ENCODE peak calls at places on chromosomes 7 and 10, in four cellular contexts. J is GM13977, N is left lung, I is cardiac muscle cell. H is an unnamed sample.

GRCh38 chr10:1360011-1360580 is 303.9 kb downstream of the WDR37 start:
- DNase-seq in J (no peak), N (no peak), I (no peak), H (no peak)

GRCh38 chr10:1610986-1611770 is 126.1 kb downstream of the ADARB2 start:
- DNase-seq in J (no peak), N (no peak), I (no peak), H (no peak)

GRCh38 chr10:15630353-15630752 is 89.4 kb downstream of the ITGA8 start:
- DNase-seq in J (no peak), N (no peak), I (no peak), H (no peak)

GRCh38 chr10:122127943-122128342 is 139.0 kb downstream of the TACC2 start:
- DNase-seq in J (no peak), N (no peak), I (peak), H (peak)

GRCh38 chr7:51238981-51239495 is 77.6 kb downstream of the COBL start:
- DNase-seq in J (no peak), N (no peak), I (no peak), H (no peak)

GRCh38 chr7:149855368-149856305 is 17.5 kb downstream of the ZNF862 start:
- DNase-seq in J (no peak), N (no peak), I (peak), H (no peak)

GRCh38 chr7:140316165-140316661 is 82.1 kb downstream of the SLC37A3 start:
- DNase-seq in J (no peak), N (peak), I (no peak), H (no peak)

GRCh38 chr10:16910795-16911164 is 93.6 kb upstream of the RSU1 start:
- DNase-seq in J (no peak), N (no peak), I (no peak), H (no peak)

GRCh38 chr7:108211382-108212201 is 81.4 kb upstream of the LAMB4 start:
- DNase-seq in J (no peak), N (no peak), I (no peak), H (peak)

GRCh38 chr7:140314571-140315480 is 83.5 kb downstream of the SLC37A3 start:
- DNase-seq in J (no peak), N (no peak), I (no peak), H (no peak)

GRCh38 chr7:116702046-116702445 is 30.1 kb downstream of the MET start:
- DNase-seq in J (no peak), N (no peak), I (no peak), H (no peak)

GRCh38 chr10:5523796-5524574 is 776 bp upstream of the CALML3 start:
- DNase-seq in J (no peak), N (no peak), I (no peak), H (no peak)

GRCh38 chr7:100946111-100946510 is 3.2 kb upstream of the MUC3A start:
- DNase-seq in J (no peak), N (no peak), I (no peak), H (no peak)

GRCh38 chr7:33940503-33940902 is 35.2 kb downstream of the BMPER start:
- DNase-seq in J (no peak), N (no peak), I (no peak), H (no peak)

GRCh38 chr10:28878236-28878970 is 201.1 kb downstream of the BAMBI start:
- DNase-seq in J (no peak), N (no peak), I (no peak), H (no peak)

GRCh38 chr10:77974396-77975074 is 48.0 kb upstream of the DLG5 start:
- DNase-seq in J (no peak), N (no peak), I (peak), H (no peak)

GRCh38 chr10:20871970-20872369 is 25.1 kb downstream of the NEBL start:
- DNase-seq in J (no peak), N (no peak), I (no peak), H (no peak)

GRCh38 chr10:132239126-132240031 is 52.6 kb downstream of the DPYSL4 start:
- DNase-seq in J (no peak), N (peak), I (peak), H (no peak)

GRCh38 chr7:95324396-95324795 is at the start of gene PON1:
- DNase-seq in J (no peak), N (peak), I (no peak), H (peak)

GRCh38 chr10:122864901-122865300 is 14.5 kb downstream of the FAM24B start:
- DNase-seq in J (no peak), N (no peak), I (no peak), H (no peak)

GRCh38 chr7:50851891-50852290 is 69.2 kb upstream of the GRB10 start:
- DNase-seq in J (no peak), N (no peak), I (no peak), H (no peak)

GRCh38 chr7:28695300-28696261 is 262.5 kb downstream of the TRIL start:
- DNase-seq in J (no peak), N (no peak), I (peak), H (no peak)

GRCh38 chr7:129073204-129073603 is 18.3 kb upstream of the TNPO3 start:
- DNase-seq in J (no peak), N (no peak), I (no peak), H (no peak)

GRCh38 chr7:11540271-11540761 is 291.7 kb downstream of the THSD7A start:
- DNase-seq in J (no peak), N (no peak), I (no peak), H (no peak)

GRCh38 chr10:32680803-32681557 is 235.0 kb downstream of the CCDC7 start:
- DNase-seq in J (no peak), N (no peak), I (no peak), H (no peak)

GRCh38 chr7:19296617-19297016 is 151.4 kb upstream of the FERD3L start:
- DNase-seq in J (no peak), N (no peak), I (no peak), H (no peak)

GRCh38 chr7:17506090-17506489 is 207.6 kb downstream of the AHR start:
- DNase-seq in J (peak), N (no peak), I (no peak), H (peak)

GRCh38 chr7:155322530-155322929 is 24.9 kb downstream of the INSIG1 start:
- DNase-seq in J (no peak), N (no peak), I (no peak), H (no peak)

GRCh38 chr7:27146491-27147210 is 923 bp downstream of the HOXA6 start:
- DNase-seq in J (no peak), N (no peak), I (no peak), H (no peak)